ENCODE peak calls at places on chromosomes 4 and X, in five cellular contexts. E is K562, Z is H1, C is HepG2, B is SK-N-SH. L is an unnamed sample.

GRCh38 chr4:47930971-47931804 is 16.8 kb upstream of the NFXL1 start:
- DNase-seq in E (no peak), Z (no peak), C (no peak), B (peak; percentile 26), L (no peak)

GRCh38 chrX:24196509-24196908 is 47.0 kb downstream of the ZFX start:
- DNase-seq in E (no peak), Z (no peak), C (no peak), B (no peak), L (no peak)

GRCh38 chrX:68894513-68895338 is 65.9 kb downstream of the EFNB1 start:
- DNase-seq in E (peak; percentile 12), Z (no peak), C (no peak), B (peak; percentile 73), L (no peak)

GRCh38 chrX:70480660-70481018 is 36.0 kb downstream of the DLG3 start:
- DNase-seq in E (no peak), Z (no peak), C (no peak), B (no peak), L (no peak)

GRCh38 chrX:118049713-118050112 is 66.9 kb downstream of the KLHL13 start:
- DNase-seq in E (no peak), Z (no peak), C (no peak), B (no peak), L (no peak)

GRCh38 chrX:138191998-138192397 is 519.5 kb downstream of the FGF13 start:
- DNase-seq in E (peak; percentile 20), Z (no peak), C (peak; percentile 4), B (peak; percentile 1), L (no peak)

GRCh38 chr4:161438096-161438495 is 725.7 kb downstream of the FSTL5 start:
- DNase-seq in E (no peak), Z (no peak), C (no peak), B (no peak), L (no peak)

GRCh38 chrX:135512508-135513139 is 7.8 kb upstream of the INTS6L start:
- DNase-seq in E (no peak), Z (no peak), C (no peak), B (no peak), L (no peak)

GRCh38 chr4:142322996-142323395 is 523.1 kb downstream of the INPP4B start:
- DNase-seq in E (no peak), Z (no peak), C (no peak), B (no peak), L (no peak)
- TF ChIP-seq SIN3A in E (no peak), Z (no peak), C (no peak), B (no peak), L (no peak)

GRCh38 chrX:44935640-44936039 is 62.7 kb downstream of the KDM6A start:
- DNase-seq in E (no peak), Z (no peak), C (no peak), B (no peak), L (no peak)
- TF ChIP-seq SIN3A in E (no peak), Z (no peak), C (no peak), B (no peak), L (no peak)

GRCh38 chr4:189305500-189305899 is 635.2 kb upstream of the FRG1 start:
- DNase-seq in E (no peak), Z (no peak), C (no peak), B (peak; percentile 73), L (no peak)
- TF ChIP-seq SIN3A in E (no peak), Z (no peak), C (no peak), B (no peak), L (no peak)

GRCh38 chrX:39725114-39725513 is 372.6 kb downstream of the BCOR start:
- DNase-seq in E (no peak), Z (no peak), C (no peak), B (no peak), L (no peak)
- TF ChIP-seq SIN3A in E (no peak), Z (no peak), C (no peak), B (no peak), L (no peak)

DNA sequence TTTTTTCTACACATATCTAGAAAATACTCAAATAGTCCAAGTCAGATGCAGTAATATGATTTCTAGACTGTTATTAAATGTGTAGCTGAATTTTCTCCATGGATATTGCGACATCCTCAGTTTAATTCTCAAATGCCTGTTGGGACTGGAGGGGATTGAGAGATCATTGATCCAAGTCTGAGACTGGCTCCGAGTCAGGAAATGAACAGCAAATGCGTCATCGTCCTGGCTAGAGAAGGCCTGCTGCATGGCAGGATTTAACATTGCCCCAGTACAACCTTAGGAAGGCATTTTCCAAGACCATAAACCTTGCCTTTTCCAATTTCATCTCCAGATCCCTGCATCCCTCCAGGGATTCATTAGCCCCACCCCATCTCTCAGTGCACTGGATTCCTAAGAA is 56.6 kb upstream of the SLC6A14 start:
- DNase-seq in E (no peak), Z (no peak), C (no peak), B (no peak), L (no peak)
- TF ChIP-seq SIN3A in E (no peak), Z (no peak), C (no peak), B (no peak), L (no peak)

DNA sequence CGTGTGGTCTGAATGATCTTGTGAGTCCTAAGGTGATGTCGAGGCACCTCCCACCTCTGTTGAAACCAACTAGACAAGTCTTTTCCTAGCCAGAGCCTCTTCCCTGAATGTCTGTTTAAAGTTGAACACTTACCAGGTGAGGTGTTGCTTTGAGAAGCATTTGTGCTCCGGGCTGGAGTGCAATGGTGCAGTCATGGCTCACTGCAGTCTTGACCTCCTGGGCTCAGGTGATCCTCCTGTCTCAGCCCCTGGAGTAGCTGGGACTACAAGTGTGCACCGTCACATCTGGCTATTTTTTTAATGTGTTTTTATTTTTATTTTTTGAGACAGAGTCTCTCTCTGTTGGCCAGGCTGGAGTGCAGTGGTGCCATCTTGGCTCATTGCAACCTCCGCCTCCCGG is 18.1 kb downstream of the RNF4 start:
- DNase-seq in E (no peak), Z (no peak), C (no peak), B (no peak), L (no peak)
- TF ChIP-seq SIN3A in E (no peak), Z (no peak), C (no peak), B (no peak), L (no peak)

DNA sequence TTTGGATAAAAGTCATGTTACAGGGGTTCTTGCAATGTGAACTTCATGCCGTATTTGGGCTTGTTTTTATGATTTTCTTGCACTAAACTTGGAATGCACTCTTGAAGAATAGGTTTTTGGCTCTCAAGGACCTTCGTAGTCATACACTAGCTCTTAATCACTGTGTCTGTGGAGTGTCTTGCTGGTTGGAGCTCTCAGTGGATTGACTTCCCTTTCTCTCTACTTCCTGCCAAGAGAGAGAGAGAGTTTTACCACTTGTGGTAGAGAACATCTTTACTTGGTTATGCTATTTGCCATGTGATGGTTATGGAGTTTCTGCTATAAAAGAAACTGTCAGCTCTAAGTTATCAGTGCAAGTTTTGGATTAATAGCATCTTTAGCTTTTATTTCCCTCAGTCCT is 112.4 kb downstream of the BMPR1B start:
- DNase-seq in E (no peak), Z (no peak), C (no peak), B (no peak), L (no peak)
- TF ChIP-seq SIN3A in E (no peak), Z (no peak), C (no peak), B (no peak), L (no peak)

GRCh38 chrX:45379186-45379585 is 178.5 kb upstream of the DIPK2B start:
- DNase-seq in E (no peak), Z (no peak), C (no peak), B (no peak), L (no peak)

GRCh38 chrX:45385767-45386166 is 185.1 kb upstream of the DIPK2B start:
- DNase-seq in E (no peak), Z (no peak), C (no peak), B (no peak), L (no peak)

GRCh38 chrX:45381366-45381765 is 180.7 kb upstream of the DIPK2B start:
- DNase-seq in E (no peak), Z (no peak), C (no peak), B (no peak), L (no peak)

DNA sequence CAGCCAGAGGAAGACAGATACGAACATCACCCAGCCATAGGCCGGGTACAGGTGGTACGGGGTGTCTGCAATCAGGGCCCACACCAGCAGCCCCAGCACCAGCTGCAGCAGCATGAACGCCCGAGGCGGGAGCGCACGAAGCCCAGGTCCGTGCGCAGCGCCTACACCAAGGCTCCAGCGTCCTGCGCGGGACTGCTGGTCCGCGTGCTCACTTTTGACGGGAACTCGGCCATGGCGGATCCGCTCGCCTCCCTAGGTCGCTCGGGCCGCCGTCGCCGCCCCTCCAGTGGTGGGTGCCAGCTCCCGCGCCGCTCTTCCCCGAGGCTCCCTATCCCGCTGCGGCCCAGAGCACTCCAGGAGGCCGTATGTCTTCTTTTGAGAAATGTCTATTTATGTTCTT is 181.2 kb upstream of the DIPK2B start:
- DNase-seq in E (no peak), Z (no peak), C (no peak), B (no peak), L (no peak)
- TF ChIP-seq SIN3A in E (no peak), Z (no peak), C (no peak), B (no peak), L (no peak)

DNA sequence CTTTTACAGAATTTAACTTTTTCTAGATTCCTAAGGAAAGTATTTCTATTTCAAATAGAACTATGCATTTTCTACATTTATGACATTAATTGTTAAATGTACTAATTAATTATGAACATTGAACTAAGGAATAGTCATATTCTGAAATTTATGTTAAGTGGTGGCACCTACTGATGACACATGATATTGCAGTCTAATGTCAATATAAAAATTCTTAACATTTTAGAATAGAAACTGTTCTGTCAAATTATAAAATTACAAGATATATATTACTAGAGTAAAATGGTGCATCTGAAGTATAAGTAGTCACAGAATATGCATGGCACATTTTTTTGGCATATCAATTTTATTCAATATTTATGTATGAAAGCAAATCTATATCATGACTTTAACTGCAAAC is 40.2 kb upstream of the NDNF start:
- DNase-seq in E (no peak), Z (no peak), C (no peak), B (no peak), L (no peak)
- TF ChIP-seq SIN3A in E (no peak), Z (no peak), C (no peak), B (no peak), L (no peak)

GRCh38 chrX:125681507-125681906 is 361.8 kb downstream of the TEX13C start:
- DNase-seq in E (no peak), Z (no peak), C (no peak), B (no peak), L (no peak)
- TF ChIP-seq SIN3A in E (no peak), Z (no peak), C (no peak), B (no peak), L (no peak)

L was measured in Panc1.